ENCODE peak calls at places on chromosomes 2 and 18, in six cellular contexts. Q, I, Z, Y, N and O are unnamed samples.
A peak's percentile ranks its signal among the peaks of the same experiment; 100 is the strongest.

GRCh38 chr2:20343128-20343527 is 7.5 kb downstream of the PUM2 start:
- DNase-seq in Q (no peak), I (no peak), Z (no peak), Y (peak; percentile 24), N (no peak), O (peak; percentile 31)

GRCh38 chr2:217797170-217797569 is 205.6 kb downstream of the TNS1 start:
- DNase-seq in Q (no peak), I (no peak), Z (no peak), Y (no peak), N (no peak), O (peak; percentile 30)

GRCh38 chr2:64685430-64685829 is 31.7 kb upstream of the SERTAD2 start:
- DNase-seq in Q (peak; percentile 55), I (peak; percentile 5), Z (no peak), Y (no peak), N (no peak), O (peak; percentile 33)

GRCh38 chr2:20635698-20636584 is 15.0 kb downstream of the HS1BP3 start:
- DNase-seq in Q (peak; percentile 88), I (peak; percentile 86), Z (peak; percentile 74), Y (peak; percentile 61), N (no peak), O (peak; percentile 44)

GRCh38 chr2:193518061-193518817 is 1323.5 kb upstream of the TMEFF2 start:
- DNase-seq in Q (no peak), I (no peak), Z (no peak), Y (peak; percentile 12), N (no peak), O (peak; percentile 82)

GRCh38 chr2:241882090-241882625 is 12.6 kb downstream of the RTP5 start:
- DNase-seq in Q (peak; percentile 90), I (no peak), Z (no peak), Y (no peak), N (no peak), O (no peak)

GRCh38 chr2:27445615-27446014 is 3.4 kb downstream of the KRTCAP3 start:
- DNase-seq in Q (no peak), I (no peak), Z (no peak), Y (no peak), N (no peak), O (no peak)

GRCh38 chr2:99827296-99827999 is 314.9 kb downstream of the AFF3 start:
- DNase-seq in Q (no peak), I (no peak), Z (no peak), Y (no peak), N (no peak), O (no peak)

GRCh38 chr18:21669736-21670135 is 34.8 kb downstream of the ABHD3 start:
- DNase-seq in Q (no peak), I (peak; percentile 39), Z (no peak), Y (no peak), N (no peak), O (peak; percentile 62)

GRCh38 chr18:78115896-78116561 is 863.6 kb upstream of the SALL3 start:
- DNase-seq in Q (peak; percentile 66), I (no peak), Z (no peak), Y (no peak), N (no peak), O (no peak)

GRCh38 chr18:44946529-44947113 is 265.9 kb downstream of the SETBP1 start:
- DNase-seq in Q (no peak), I (no peak), Z (no peak), Y (no peak), N (no peak), O (no peak)

GRCh38 chr2:41886757-41887156 is 161.1 kb upstream of the PKDCC start:
- DNase-seq in Q (no peak), I (peak; percentile 28), Z (no peak), Y (no peak), N (no peak), O (no peak)

GRCh38 chr18:10010611-10011015 is 96.8 kb downstream of the VAPA start:
- DNase-seq in Q (peak; percentile 39), I (no peak), Z (no peak), Y (peak; percentile 45), N (no peak), O (peak; percentile 64)

GRCh38 chr2:206084468-206084869 is 1.5 kb downstream of the INO80D start:
- DNase-seq in Q (peak; percentile 78), I (peak; percentile 46), Z (peak; percentile 61), Y (peak; percentile 40), N (peak; percentile 27), O (peak; percentile 69)

GRCh38 chr2:206083602-206084467 is 2.1 kb downstream of the INO80D start:
- DNase-seq in Q (no peak), I (no peak), Z (no peak), Y (no peak), N (no peak), O (peak; percentile 29)

GRCh38 chr2:206080927-206081326 is 5.0 kb downstream of the INO80D start:
- DNase-seq in Q (no peak), I (no peak), Z (no peak), Y (no peak), N (no peak), O (no peak)

GRCh38 chr2:206082298-206082843 is 3.6 kb downstream of the INO80D start:
- DNase-seq in Q (no peak), I (no peak), Z (no peak), Y (no peak), N (no peak), O (no peak)

DNA sequence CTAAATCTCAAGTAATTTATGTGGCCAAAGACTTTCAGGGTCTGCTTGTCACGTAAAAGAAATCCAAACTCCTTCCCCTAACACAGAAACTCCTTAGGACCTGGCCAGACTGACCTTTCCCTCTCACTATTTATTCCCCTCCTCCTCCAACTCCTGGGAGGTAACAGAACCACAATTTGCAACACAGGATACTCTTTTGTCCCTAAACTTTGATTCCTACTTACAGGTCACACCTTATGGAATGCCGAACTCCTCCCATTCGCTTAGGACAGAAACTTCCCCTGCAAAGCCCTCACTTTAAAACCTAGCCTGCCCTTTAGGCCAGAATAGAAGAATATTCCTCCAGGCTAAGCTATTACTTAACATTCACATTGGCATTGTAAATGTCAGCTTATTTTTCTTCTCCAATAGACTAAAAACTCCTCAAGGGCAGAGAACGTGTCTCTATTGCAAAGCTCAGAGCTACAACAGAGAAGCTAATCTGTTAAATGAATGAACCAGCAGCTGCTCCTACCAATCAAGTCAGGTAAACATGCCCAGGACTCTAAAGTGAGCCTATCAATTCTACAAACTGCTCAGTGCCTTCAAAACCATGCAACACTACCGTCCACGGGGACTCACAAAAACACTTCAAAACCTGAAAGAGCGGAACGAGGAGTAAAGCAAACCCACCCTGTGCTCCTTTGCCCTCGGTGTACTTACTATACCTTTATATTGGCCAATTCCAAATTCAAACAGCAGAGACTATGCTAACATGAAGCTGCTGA is 6.1 kb downstream of the INO80D start:
- DNase-seq in Q (no peak), I (no peak), Z (no peak), Y (no peak), N (no peak), O (no peak)
- H3K4me3 ChIP-seq in Q (no peak overlapping the region), I (no peak overlapping the region), Z (no peak overlapping the region), Y (no peak overlapping the region), N (no peak overlapping the region), O (no peak overlapping the region)

GRCh38 chr2:176138526-176139169 is 9.1 kb downstream of the HOXD8 start:
- DNase-seq in Q (no peak), I (no peak), Z (no peak), Y (no peak), N (no peak), O (no peak)
- H3K27me3 ChIP-seq in Q (peaks cover 27% of the 10 kb centered on the region), I (peaks cover 18% of the 10 kb centered on the region), Z (peaks cover 97% of the 10 kb centered on the region), Y (peaks cover 82% of the 10 kb centered on the region), N (peaks cover 91% of the 10 kb centered on the region), O (peaks cover 55% of the 10 kb centered on the region)

GRCh38 chr2:170823800-170824153 is 7.1 kb downstream of the GAD1 start:
- DNase-seq in Q (no peak), I (no peak), Z (peak; percentile 18), Y (no peak), N (no peak), O (no peak)
- H3K4me3 ChIP-seq in Q (no peak overlapping the region), I (no peak overlapping the region), Z (peak overlapping the region; percentile 77), Y (no peak overlapping the region), N (no peak overlapping the region), O (no peak overlapping the region)

GRCh38 chr2:31222086-31222485 is 4.8 kb upstream of the CAPN14 start:
- DNase-seq in Q (no peak), I (no peak), Z (no peak), Y (no peak), N (no peak), O (no peak)

GRCh38 chr2:31221549-31221948 is 4.2 kb upstream of the CAPN14 start:
- DNase-seq in Q (no peak), I (no peak), Z (no peak), Y (no peak), N (no peak), O (no peak)

GRCh38 chr2:31217465-31218200 is at the start of gene CAPN14:
- DNase-seq in Q (no peak), I (no peak), Z (no peak), Y (no peak), N (no peak), O (peak; percentile 62)

GRCh38 chr2:31216734-31217133 is 581 bp downstream of the CAPN14 start:
- DNase-seq in Q (no peak), I (no peak), Z (no peak), Y (no peak), N (no peak), O (no peak)

GRCh38 chr2:31219131-31219969 is 2.0 kb upstream of the CAPN14 start:
- DNase-seq in Q (no peak), I (no peak), Z (no peak), Y (no peak), N (no peak), O (no peak)
- H3K27me3 ChIP-seq in Q (no peaks in the 10 kb centered on the region), I (no peaks in the 10 kb centered on the region), Z (peaks cover 34% of the 10 kb centered on the region), Y (no peaks in the 10 kb centered on the region), N (no peaks in the 10 kb centered on the region), O (peaks cover 1% of the 10 kb centered on the region)

GRCh38 chr2:120741514-120742448 is 6.1 kb downstream of the GLI2 start:
- DNase-seq in Q (no peak), I (peak; percentile 31), Z (peak; percentile 69), Y (no peak), N (no peak), O (no peak)
- H3K4me3 ChIP-seq in Q (no peak overlapping the region), I (peak overlapping the region; percentile 31), Z (peak overlapping the region; percentile 74), Y (peak overlapping the region; percentile 42), N (no peak overlapping the region), O (no peak overlapping the region)

GRCh38 chr18:56374005-56374655 is 264.3 kb downstream of the TXNL1 start:
- DNase-seq in Q (no peak), I (no peak), Z (no peak), Y (no peak), N (no peak), O (peak; percentile 45)
- H3K27me3 ChIP-seq in Q (no peaks in the 10 kb centered on the region), I (no peaks in the 10 kb centered on the region), Z (no peaks in the 10 kb centered on the region), Y (no peaks in the 10 kb centered on the region), N (no peaks in the 10 kb centered on the region), O (no peaks in the 10 kb centered on the region)

GRCh38 chr18:48545690-48546365 is 7.0 kb downstream of the CTIF start:
- DNase-seq in Q (no peak), I (no peak), Z (peak; percentile 66), Y (peak; percentile 86), N (no peak), O (peak; percentile 77)
- H3K4me3 ChIP-seq in Q (no peak overlapping the region), I (no peak overlapping the region), Z (no peak overlapping the region), Y (no peak overlapping the region), N (no peak overlapping the region), O (no peak overlapping the region)